ENCODE peak calls at places on chromosomes 7 and 10, in four cellular contexts. H is cardiac muscle cell, P is upper lobe of right lung, T is dorsolateral prefrontal cortex. G is an unnamed sample.

GRCh38 chr10:106308284-106308683 is 856.2 kb downstream of the SORCS1 start:
- DNase-seq in H (no peak), T (no peak), P (no peak), G (no peak)

GRCh38 chr10:2887391-2888070 is 179.8 kb upstream of the PFKP start:
- DNase-seq in T (no peak), H (no peak), P (no peak), G (no peak)

GRCh38 chr10:3755440-3756359 is 29.3 kb downstream of the KLF6 start:
- DNase-seq in H (peak; percentile 82), T (no peak), P (no peak), G (no peak)

GRCh38 chr7:35691827-35692307 is 3.1 kb downstream of the HERPUD2 start:
- DNase-seq in T (no peak), H (peak; percentile 7), P (no peak), G (no peak)

GRCh38 chr7:155512246-155512887 is 34.0 kb downstream of the CNPY1 start:
- DNase-seq in P (no peak), H (no peak), T (no peak), G (no peak)

GRCh38 chr10:48480397-48481374 is 124.2 kb downstream of the ARHGAP22 start:
- DNase-seq in P (peak; percentile 60), H (peak; percentile 56), T (no peak), G (no peak)

GRCh38 chr10:52229271-52229931 is 84.7 kb upstream of the DKK1 start:
- DNase-seq in T (no peak), P (no peak), H (no peak), G (no peak)

GRCh38 chr10:123144697-123145541 is 3.0 kb upstream of the HMX2 start:
- DNase-seq in P (no peak), H (no peak), T (no peak), G (no peak)

GRCh38 chr7:30390872-30391646 is 87.5 kb downstream of the NOD1 start:
- DNase-seq in T (no peak), P (no peak), H (no peak), G (no peak)

GRCh38 chr7:30395676-30396075 is 82.9 kb downstream of the NOD1 start:
- DNase-seq in T (no peak), P (no peak), H (no peak), G (no peak)

GRCh38 chr7:30391806-30392205 is 86.8 kb downstream of the NOD1 start:
- DNase-seq in H (no peak), T (no peak), P (no peak), G (no peak)

DNA sequence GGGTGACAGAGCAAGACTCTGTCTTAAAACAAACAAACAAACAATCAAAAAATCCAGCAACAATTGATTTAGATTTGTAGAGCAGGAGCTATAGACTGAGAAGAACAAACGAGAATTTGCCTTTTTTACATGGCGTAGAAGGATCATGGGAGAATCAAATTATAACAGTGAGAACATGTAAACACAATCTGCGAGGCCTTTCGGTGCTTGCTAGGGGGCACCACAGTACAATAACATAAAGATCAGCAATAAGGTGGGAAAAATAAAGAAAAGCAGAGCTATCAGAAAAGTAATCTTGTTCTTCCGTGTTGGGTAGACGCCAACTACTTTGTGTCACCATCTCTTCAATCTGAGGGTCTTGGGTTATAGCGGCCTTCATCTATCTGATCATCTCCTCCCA is 82.2 kb downstream of the NOD1 start:
- DNase-seq in H (no peak), T (no peak), P (no peak), G (no peak)
- TF ChIP-seq CTCF in H (peak; percentile 30), T (peak; percentile 39), P (no peak), G (no peak)

GRCh38 chr10:91406322-91406721 is 3.8 kb upstream of the HECTD2 start:
- DNase-seq in P (no peak), H (no peak), T (no peak), G (no peak)

GRCh38 chr10:91412688-91413087 is 2.5 kb downstream of the HECTD2 start:
- DNase-seq in H (no peak), T (no peak), P (no peak), G (no peak)

GRCh38 chr10:91409869-91410637 is at the start of gene HECTD2:
- DNase-seq in H (peak; percentile 89), T (peak; percentile 82), P (peak; percentile 93), G (peak; percentile 84)

GRCh38 chr10:91410638-91411367 is 659 bp downstream of the HECTD2 start:
- DNase-seq in P (no peak), H (no peak), T (peak; percentile 6), G (no peak)

GRCh38 chr10:91409069-91409868 is 875 bp upstream of the HECTD2 start:
- DNase-seq in P (peak; percentile 88), T (peak; percentile 64), H (peak; percentile 69), G (peak; percentile 72)
- TF ChIP-seq CTCF in P (no peak), T (no peak), H (no peak), G (no peak)

GRCh38 chr7:21603477-21603876 is 60.6 kb downstream of the DNAH11 start:
- DNase-seq in P (no peak), H (no peak), T (no peak), G (no peak)
- TF ChIP-seq CTCF in P (no peak), H (no peak), T (no peak), G (no peak)

GRCh38 chr7:101684980-101685323 is 55.9 kb upstream of the MYL10 start:
- DNase-seq in P (no peak), T (no peak), H (no peak), G (no peak)
- TF ChIP-seq CTCF in P (no peak), T (no peak), H (no peak), G (no peak)

GRCh38 chr7:93804726-93805125 is 85.8 kb downstream of the TFPI2 start:
- DNase-seq in P (no peak), H (peak; percentile 41), T (no peak), G (no peak)

GRCh38 chr7:93799750-93800357 is 90.7 kb downstream of the TFPI2 start:
- DNase-seq in P (no peak), T (no peak), H (peak; percentile 19), G (no peak)
- TF ChIP-seq CTCF in P (peak; percentile 32), T (peak; percentile 50), H (peak; percentile 63), G (peak; percentile 70)

GRCh38 chr10:35611750-35612149 is 6.6 kb downstream of the GJD4 start:
- DNase-seq in P (no peak), T (no peak), H (no peak), G (no peak)
- TF ChIP-seq CTCF in P (no peak), T (no peak), H (no peak), G (no peak)